ENCODE peak calls at places on chromosomes 13 and 19, in six cellular contexts. Z is thoracic aorta; V is kidney; E is CD4-positive, CD25-positive, alpha-beta regulatory T cell; O is transverse colon; H is spleen. Q is an unnamed sample.

GRCh38 chr13:34750078-34750703 is 191.9 kb upstream of the NBEA start:
- DNase-seq in Z (no peak), V (no peak), E (no peak), O (peak; percentile 13), H (no peak), Q (peak; percentile 36)

GRCh38 chr13:30116379-30116778 is 191.0 kb downstream of the KATNAL1 start:
- DNase-seq in Z (no peak), V (no peak), E (no peak), O (no peak), H (no peak), Q (no peak)

GRCh38 chr13:99307648-99308339 is 595 bp upstream of the GPR183 start:
- DNase-seq in Z (no peak), V (no peak), E (peak; percentile 31), O (peak; percentile 41), H (no peak), Q (peak; percentile 35)

GRCh38 chr19:51297406-51297805 is 14.0 kb upstream of the IGLON5 start:
- DNase-seq in Z (no peak), V (no peak), E (no peak), O (no peak), H (no peak), Q (no peak)

GRCh38 chr19:40599331-40600085 is 1.7 kb upstream of the LTBP4 start:
- DNase-seq in Z (no peak), V (peak; percentile 77), E (peak; percentile 26), O (no peak), H (no peak), Q (no peak)

GRCh38 chr19:19900124-19900523 is 622 bp upstream of the ZNF93 start:
- DNase-seq in Z (no peak), V (no peak), E (no peak), O (no peak), H (no peak), Q (no peak)

GRCh38 chr13:101799196-101799595 is 346.7 kb downstream of the ITGBL1 start:
- DNase-seq in Z (no peak), V (no peak), E (no peak), O (no peak), H (no peak), Q (no peak)

GRCh38 chr13:51935326-51936171 is 73.8 kb downstream of the CCDC70 start:
- DNase-seq in Z (no peak), V (no peak), E (no peak), O (peak; percentile 54), H (no peak), Q (peak; percentile 27)

GRCh38 chr13:46213242-46213641 is 1.5 kb downstream of the LRRC63 start:
- DNase-seq in Z (no peak), V (no peak), E (no peak), O (no peak), H (no peak), Q (no peak)

GRCh38 chr13:50512602-50513527 is 330.6 kb downstream of the DLEU7 start:
- DNase-seq in Z (no peak), V (peak; percentile 79), E (no peak), O (peak; percentile 75), H (peak; percentile 91), Q (peak; percentile 57)

GRCh38 chr13:67416047-67416925 is 186.2 kb upstream of the PCDH9 start:
- DNase-seq in Z (no peak), V (no peak), E (no peak), O (no peak), H (no peak), Q (peak; percentile 16)

GRCh38 chr13:72686766-72687165 is 40.7 kb downstream of the MZT1 start:
- DNase-seq in Z (no peak), V (no peak), E (no peak), O (no peak), H (no peak), Q (no peak)

GRCh38 chr19:28399187-28399586 is 813.8 kb downstream of the UQCRFS1 start:
- DNase-seq in Z (no peak), V (no peak), E (no peak), O (no peak), H (no peak), Q (no peak)

GRCh38 chr13:107669356-107669755 is 546.0 kb downstream of the LIG4 start:
- DNase-seq in Z (no peak), V (no peak), E (no peak), O (no peak), H (no peak), Q (no peak)

GRCh38 chr13:40589285-40590109 is 76.9 kb downstream of the FOXO1 start:
- DNase-seq in Z (no peak), V (no peak), E (no peak), O (peak; percentile 48), H (no peak), Q (no peak)

GRCh38 chr19:36775768-36776167 is 3.2 kb upstream of the ZNF850 start:
- DNase-seq in Z (no peak), V (peak; percentile 69), E (no peak), O (no peak), H (no peak), Q (peak; percentile 49)
- H3K4me1 ChIP-seq in Z (peaks cover 4% of the 10 kb centered on the region), V (peaks cover 6% of the 10 kb centered on the region), E (peaks cover 21% of the 10 kb centered on the region), O (peaks cover 7% of the 10 kb centered on the region), H (peaks cover 10% of the 10 kb centered on the region), Q (peaks cover 14% of the 10 kb centered on the region)

GRCh38 chr13:109767023-109767422 is 19.4 kb downstream of the IRS2 start:
- DNase-seq in Z (no peak), V (no peak), E (no peak), O (no peak), H (no peak), Q (no peak)

GRCh38 chr13:109762791-109763190 is 23.6 kb downstream of the IRS2 start:
- DNase-seq in Z (no peak), V (no peak), E (no peak), O (no peak), H (no peak), Q (no peak)

GRCh38 chr13:109764045-109764444 is 22.3 kb downstream of the IRS2 start:
- DNase-seq in Z (no peak), V (no peak), E (no peak), O (no peak), H (no peak), Q (no peak)

GRCh38 chr13:109761695-109762094 is 24.7 kb downstream of the IRS2 start:
- DNase-seq in Z (no peak), V (no peak), E (no peak), O (no peak), H (no peak), Q (no peak)

GRCh38 chr13:109764474-109765292 is 21.7 kb downstream of the IRS2 start:
- DNase-seq in Z (no peak), V (no peak), E (no peak), O (no peak), H (no peak), Q (no peak)
- H3K27ac ChIP-seq in Z (no peak overlapping the region), V (no peak overlapping the region), E (no peak overlapping the region), O (no peak overlapping the region), H (no peak overlapping the region), Q (no peak overlapping the region)

DNA sequence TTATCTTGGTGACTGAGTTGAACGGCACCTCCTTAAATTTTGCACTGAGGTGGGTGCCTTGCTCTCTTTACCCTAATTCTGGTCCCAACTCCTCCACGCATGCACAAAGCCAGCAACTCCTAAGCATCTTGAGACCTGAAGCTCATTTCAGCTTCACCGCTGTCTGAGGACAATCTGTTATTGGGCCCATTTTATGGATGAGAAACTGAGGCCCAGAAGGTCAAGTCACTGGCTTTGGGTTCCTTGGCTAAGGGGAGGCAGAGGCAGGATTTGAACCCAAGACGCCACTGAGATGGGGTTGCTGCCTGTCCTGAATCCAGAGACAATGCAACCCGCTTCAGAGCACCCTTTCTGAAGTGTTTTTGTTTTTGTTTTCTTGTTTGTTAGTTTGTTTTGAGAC is 22.7 kb downstream of the TINCR start:
- DNase-seq in Z (no peak), V (no peak), E (no peak), O (no peak), H (no peak), Q (no peak)
- H3K4me1 ChIP-seq in Z (no peaks in the 10 kb centered on the region), V (no peaks in the 10 kb centered on the region), E (no peaks in the 10 kb centered on the region), O (no peaks in the 10 kb centered on the region), H (no peaks in the 10 kb centered on the region), Q (no peaks in the 10 kb centered on the region)

GRCh38 chr19:47274891-47275865 is 493 bp downstream of the INAFM1 start:
- DNase-seq in Z (no peak), V (peak; percentile 92), E (peak; percentile 20), O (peak; percentile 36), H (peak; percentile 95), Q (peak; percentile 31)

GRCh38 chr19:47274071-47274890 is at the start of gene INAFM1:
- DNase-seq in Z (peak; percentile 91), V (peak; percentile 100), E (peak; percentile 99), O (peak; percentile 100), H (peak; percentile 100), Q (peak; percentile 99)

GRCh38 chr19:47273313-47274070 is 1.2 kb upstream of the INAFM1 start:
- DNase-seq in Z (peak; percentile 78), V (peak; percentile 98), E (peak; percentile 85), O (peak; percentile 95), H (peak; percentile 98), Q (peak; percentile 91)

GRCh38 chr19:47272448-47273312 is 2.0 kb upstream of the INAFM1 start:
- DNase-seq in Z (peak; percentile 33), V (peak; percentile 92), E (peak; percentile 49), O (peak; percentile 64), H (no peak), Q (peak; percentile 52)

GRCh38 chr19:47275866-47276461 is 1.3 kb downstream of the INAFM1 start:
- DNase-seq in Z (no peak), V (peak; percentile 92), E (no peak), O (no peak), H (peak; percentile 81), Q (no peak)
- H3K27ac ChIP-seq in Z (peak overlapping the region; percentile 91), V (peak overlapping the region; percentile 61), E (no peak overlapping the region), O (peak overlapping the region; percentile 99), H (peak overlapping the region; percentile 17), Q (peak overlapping the region; percentile 65)

DNA sequence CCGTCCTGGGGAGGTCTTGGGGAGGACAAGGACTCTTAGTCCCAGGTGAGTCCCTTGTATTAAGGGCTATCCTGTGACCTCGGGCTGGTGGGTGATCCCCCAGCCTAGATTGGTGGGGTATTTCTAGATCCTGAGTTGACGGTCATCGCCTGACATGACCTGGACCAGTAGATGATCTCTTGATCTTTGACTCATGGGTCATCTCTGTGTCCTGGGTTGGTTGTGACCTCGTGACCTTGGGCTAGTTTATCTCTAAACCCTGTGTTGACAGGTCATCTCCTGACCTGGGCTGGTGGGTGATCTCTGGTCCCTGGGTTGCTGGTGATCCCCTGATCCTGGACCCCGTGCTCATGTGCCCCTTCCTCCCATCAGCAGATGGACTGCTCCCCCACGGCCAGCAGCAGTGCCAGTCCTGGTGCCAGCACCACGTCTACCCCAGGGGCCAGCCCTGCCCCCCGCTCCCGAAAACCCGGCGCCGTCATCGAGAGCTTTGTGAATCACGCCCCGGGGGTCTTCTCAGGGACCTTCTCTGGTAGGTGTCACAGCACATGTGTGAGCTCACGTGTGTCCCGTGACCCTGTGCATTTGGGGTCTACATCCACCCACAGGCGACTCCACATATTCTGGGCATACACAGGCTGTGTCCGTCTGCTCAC is 6.3 kb downstream of the MIDN start:
- DNase-seq in Z (no peak), V (no peak), E (no peak), O (no peak), H (peak; percentile 83), Q (no peak)
- H3K4me1 ChIP-seq in Z (peaks cover 45% of the 10 kb centered on the region), V (peaks cover 15% of the 10 kb centered on the region), E (peaks cover 74% of the 10 kb centered on the region), O (peaks cover 36% of the 10 kb centered on the region), H (peaks cover 62% of the 10 kb centered on the region), Q (peaks cover 83% of the 10 kb centered on the region)

Q was measured in body of pancreas.